ENCODE peak calls at places on chromosome 9, in six cellular contexts. Y is Right ventricle myocardium superior, S is D341Med, M is GM20000, J is type B pancreatic cell, R is mucosa of gallbladder. B is an unnamed sample.

GRCh38 chr9:131714161-131714646 is 25.7 kb downstream of the RAPGEF1 start:
- DNase-seq in S (no peak), J (no peak), M (no peak), Y (peak; percentile 77), R (peak; percentile 68), B (no peak)

GRCh38 chr9:117672397-117672796 is 31.8 kb upstream of the TLR4 start:
- DNase-seq in S (no peak), J (no peak), M (no peak), R (no peak), Y (no peak), B (no peak)

GRCh38 chr9:91151014-91151740 is 210.5 kb downstream of the AUH start:
- DNase-seq in S (no peak), Y (no peak), R (no peak), J (no peak), M (peak; percentile 86), B (no peak)

GRCh38 chr9:137415451-137415850 is 7.5 kb downstream of the EXD3 start:
- DNase-seq in M (no peak), J (no peak), R (no peak), Y (no peak), S (no peak), B (no peak)

GRCh38 chr9:113219972-113220371 is 1.1 kb downstream of the FKBP15 start:
- DNase-seq in R (no peak), J (no peak), M (peak; percentile 43), S (no peak), Y (no peak), B (no peak)

GRCh38 chr9:136010615-136011341 is 49.6 kb upstream of the UBAC1 start:
- DNase-seq in R (no peak), J (no peak), M (no peak), S (no peak), Y (peak; percentile 52), B (no peak)

GRCh38 chr9:25964239-25964638 is 286.0 kb upstream of the TUSC1 start:
- DNase-seq in J (no peak), M (peak; percentile 20), S (peak; percentile 49), Y (no peak), R (peak; percentile 38), B (peak; percentile 89)

GRCh38 chr9:135087899-135088347 is 455 bp downstream of the OLFM1 start:
- DNase-seq in M (no peak), Y (no peak), J (no peak), S (no peak), R (no peak), B (peak; percentile 23)

GRCh38 chr9:90880669-90881068 is 79.0 kb downstream of the SYK start:
- DNase-seq in Y (no peak), R (no peak), S (no peak), M (no peak), J (no peak), B (no peak)

GRCh38 chr9:117860849-117861248 is 156.6 kb downstream of the TLR4 start:
- DNase-seq in R (no peak), M (no peak), Y (no peak), S (no peak), J (no peak), B (no peak)

GRCh38 chr9:6907772-6908381 is 150.1 kb downstream of the KDM4C start:
- DNase-seq in M (no peak), Y (no peak), J (no peak), S (no peak), R (no peak), B (peak; percentile 57)

GRCh38 chr9:94813379-94813778 is 86.9 kb downstream of the AOPEP start:
- DNase-seq in Y (no peak), M (no peak), J (no peak), S (no peak), R (no peak), B (no peak)

GRCh38 chr9:4117835-4118610 is 181.8 kb downstream of the GLIS3 start:
- DNase-seq in Y (peak; percentile 49), J (no peak), S (peak; percentile 78), R (no peak), M (peak; percentile 76), B (peak; percentile 26)

GRCh38 chr9:32387256-32387655 is 2.8 kb downstream of the ACO1 start:
- DNase-seq in M (no peak), R (no peak), S (no peak), Y (no peak), J (no peak), B (no peak)

GRCh38 chr9:21995652-21996275 is 1.2 kb downstream of the CDKN2B-AS1 start:
- DNase-seq in M (no peak), R (no peak), Y (peak; percentile 66), J (no peak), S (peak; percentile 17), B (peak; percentile 60)

GRCh38 chr9:85647571-85647970 is 94.2 kb downstream of the AGTPBP1 start:
- DNase-seq in R (no peak), Y (no peak), S (no peak), J (no peak), M (peak; percentile 10), B (no peak)

GRCh38 chr9:13992136-13992798 is 321.7 kb downstream of the NFIB start:
- DNase-seq in M (no peak), S (no peak), J (no peak), Y (no peak), R (no peak), B (no peak)

GRCh38 chr9:17019398-17019797 is 115.4 kb upstream of the CNTLN start:
- DNase-seq in R (no peak), Y (no peak), S (no peak), J (no peak), M (no peak), B (no peak)

GRCh38 chr9:2227468-2227867 is 212.3 kb downstream of the SMARCA2 start:
- DNase-seq in R (no peak), M (no peak), J (no peak), S (no peak), Y (peak; percentile 47), B (no peak)